ENCODE peak calls at places on chromosome 6, in five cellular contexts. Q is fibroblast of lung, F is DND-41, N is GM23248, P is IMR-90. H is an unnamed sample.

GRCh38 chr6:5997420-5998093 is 9.2 kb downstream of the NRN1 start:
- DNase-seq in N (peak; percentile 79), P (no peak), Q (no peak), F (no peak), H (peak; percentile 54)

GRCh38 chr6:65468307-65468706 is 238.7 kb downstream of the EYS start:
- DNase-seq in F (no peak), N (no peak), P (no peak), Q (no peak), H (no peak)

GRCh38 chr6:48736486-48737206 is 625.6 kb upstream of the PTCHD4 start:
- DNase-seq in N (peak; percentile 88), P (peak; percentile 90), Q (peak; percentile 88), F (no peak), H (no peak)

GRCh38 chr6:33477864-33478263 is 23.5 kb downstream of the ZBTB9 start:
- DNase-seq in P (no peak), Q (no peak), N (no peak), F (no peak), H (no peak)

GRCh38 chr6:105844275-105844848 is 241.8 kb upstream of the PRDM1 start:
- DNase-seq in P (peak; percentile 28), F (no peak), Q (peak; percentile 69), N (peak; percentile 33), H (no peak)

GRCh38 chr6:106477790-106478189 is 117.3 kb downstream of the CRYBG1 start:
- DNase-seq in N (no peak), Q (no peak), P (no peak), F (peak; percentile 42), H (no peak)

GRCh38 chr6:120965814-120966213 is 368.5 kb downstream of the TBC1D32 start:
- DNase-seq in F (no peak), P (no peak), Q (no peak), N (no peak), H (no peak)

GRCh38 chr6:87182321-87182720 is 27.0 kb downstream of the ZNF292 start:
- DNase-seq in P (no peak), F (no peak), N (no peak), Q (no peak), H (no peak)

GRCh38 chr6:13488015-13488895 is 855 bp upstream of the GFOD1 start:
- DNase-seq in F (no peak), N (peak; percentile 57), P (peak; percentile 40), Q (peak; percentile 63), H (no peak)

GRCh38 chr6:169097336-169098052 is 156.2 kb downstream of the THBS2 start:
- DNase-seq in F (no peak), Q (peak; percentile 96), N (peak; percentile 97), P (peak; percentile 99), H (no peak)

GRCh38 chr6:155177369-155177961 is 86.3 kb upstream of the CLDN20 start:
- DNase-seq in P (peak; percentile 76), Q (peak; percentile 85), F (peak; percentile 36), N (peak; percentile 78), H (peak; percentile 37)

GRCh38 chr6:170462366-170463020 is 90.6 kb downstream of the PSMB1 start:
- DNase-seq in N (no peak), P (no peak), Q (no peak), F (no peak), H (no peak)

GRCh38 chr6:147201885-147202515 is 2.2 kb upstream of the STXBP5 start:
- DNase-seq in P (peak; percentile 21), F (no peak), Q (peak; percentile 45), N (peak; percentile 22), H (no peak)

GRCh38 chr6:33170176-33171095 is 21.8 kb downstream of the COL11A2 start:
- DNase-seq in Q (no peak), N (peak; percentile 14), F (no peak), P (no peak), H (no peak)

GRCh38 chr6:47440722-47441121 is 36.9 kb upstream of the CD2AP start:
- DNase-seq in P (no peak), N (no peak), Q (no peak), F (no peak), H (peak; percentile 46)

GRCh38 chr6:53112404-53112803 is 36.2 kb downstream of the GCM1 start:
- DNase-seq in P (no peak), N (no peak), F (no peak), Q (no peak), H (peak; percentile 71)

GRCh38 chr6:5996701-5997419 is 9.9 kb downstream of the NRN1 start:
- DNase-seq in Q (no peak), F (peak; percentile 47), N (peak; percentile 84), P (peak; percentile 9), H (no peak)

GRCh38 chr6:104566411-104566810 is 293.3 kb downstream of the HACE1 start:
- DNase-seq in Q (no peak), N (peak; percentile 0), F (no peak), P (no peak), H (no peak)

GRCh38 chr6:139625998-139626975 is 251.8 kb upstream of the CITED2 start:
- DNase-seq in F (no peak), N (peak; percentile 43), P (no peak), Q (peak; percentile 26), H (no peak)

GRCh38 chr6:69704916-69705315 is 91.9 kb downstream of the LMBRD1 start:
- DNase-seq in Q (no peak), P (no peak), N (no peak), F (no peak), H (no peak)

GRCh38 chr6:79334674-79335073 is 100.2 kb upstream of the HMGN3 start:
- DNase-seq in N (peak; percentile 26), F (no peak), Q (peak; percentile 68), P (no peak), H (no peak)

GRCh38 chr6:36227379-36228344 is 31.1 kb downstream of the BRPF3 start:
- DNase-seq in P (no peak), N (no peak), F (no peak), Q (no peak), H (no peak)

GRCh38 chr6:113172531-113172966 is 684.6 kb upstream of the MARCKS start:
- DNase-seq in P (no peak), Q (peak; percentile 24), N (no peak), F (no peak), H (no peak)

GRCh38 chr6:136586295-136586694 is 36.1 kb upstream of the MAP7 start:
- DNase-seq in P (peak; percentile 98), Q (peak; percentile 98), F (no peak), N (peak; percentile 91), H (no peak)

GRCh38 chr6:158569036-158569435 is 9.1 kb downstream of the TMEM181 start:
- DNase-seq in P (no peak), F (no peak), Q (no peak), N (no peak), H (no peak)
- H4K20me1 ChIP-seq in P (peaks cover 86% of the 10 kb centered on the region), F (peaks cover 81% of the 10 kb centered on the region), Q (peaks cover 6% of the 10 kb centered on the region), N (no peaks in the 10 kb centered on the region), H (no peaks in the 10 kb centered on the region)

GRCh38 chr6:20448828-20449227 is 47.1 kb downstream of the E2F3 start:
- DNase-seq in N (no peak), Q (no peak), P (no peak), F (no peak), H (no peak)

GRCh38 chr6:20455175-20456075 is 53.7 kb downstream of the E2F3 start:
- DNase-seq in Q (peak; percentile 21), P (peak; percentile 57), F (no peak), N (peak; percentile 38), H (no peak)

GRCh38 chr6:20459682-20460081 is 58.0 kb downstream of the E2F3 start:
- DNase-seq in F (no peak), N (no peak), Q (no peak), P (no peak), H (no peak)

GRCh38 chr6:20458051-20458894 is 56.6 kb downstream of the E2F3 start:
- DNase-seq in N (no peak), F (no peak), P (no peak), Q (no peak), H (no peak)

DNA sequence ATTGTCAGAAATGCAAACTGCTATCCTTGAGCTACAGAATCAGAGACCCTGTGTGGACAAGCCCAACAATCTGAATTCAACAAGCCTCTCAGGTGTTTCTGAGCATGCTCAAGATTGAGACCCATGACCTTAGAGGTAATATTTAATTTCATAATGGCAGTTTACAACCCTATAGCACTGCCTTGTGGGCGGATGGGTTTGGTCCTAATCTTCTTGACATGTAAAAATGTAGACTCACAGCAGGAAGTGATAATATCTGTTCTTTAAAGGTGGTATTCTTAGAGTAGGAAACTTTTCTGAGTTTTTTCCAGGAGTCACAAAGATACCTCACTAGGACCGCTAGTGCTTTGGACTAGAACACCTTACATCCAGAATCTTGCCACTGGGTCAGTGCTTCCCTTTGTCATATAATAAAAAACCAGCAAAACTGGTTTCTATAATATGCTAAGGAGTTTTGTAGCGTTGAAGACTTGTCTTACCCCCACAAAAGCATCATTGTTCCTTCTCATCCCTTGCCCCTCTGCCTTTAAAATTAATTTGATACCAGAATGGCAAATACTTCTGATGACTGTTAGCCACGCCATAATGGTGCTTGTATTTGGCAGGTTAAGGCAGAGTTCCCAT is 52.6 kb downstream of the E2F3 start:
- DNase-seq in N (no peak), Q (no peak), P (no peak), F (no peak), H (no peak)
- H4K20me1 ChIP-seq in N (peaks cover 4% of the 10 kb centered on the region), Q (peaks cover 4% of the 10 kb centered on the region), P (peaks cover 61% of the 10 kb centered on the region), F (peaks cover 76% of the 10 kb centered on the region), H (no peaks in the 10 kb centered on the region)

DNA sequence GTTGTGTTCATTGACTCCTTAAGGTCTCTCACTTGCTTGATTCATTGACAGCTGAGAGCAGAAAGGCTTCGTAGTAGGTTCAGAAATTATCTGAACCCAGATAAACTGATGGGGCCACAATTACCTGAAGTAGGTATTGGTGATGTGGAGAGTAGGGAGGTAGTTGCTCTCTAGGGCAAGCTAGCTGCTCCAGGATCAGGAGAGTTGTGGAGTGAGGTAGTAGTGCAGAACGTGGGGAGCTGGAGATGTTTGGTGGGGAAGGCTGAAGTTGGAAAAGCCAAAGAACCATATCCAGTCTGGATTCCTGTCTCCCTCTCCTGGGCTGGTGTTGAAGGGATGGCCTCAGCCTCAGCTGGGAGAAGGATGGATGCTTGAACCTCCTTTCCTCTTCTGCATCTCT is 15.9 kb downstream of the TJAP1 start:
- DNase-seq in F (no peak), P (no peak), N (no peak), Q (no peak), H (no peak)
- H4K20me1 ChIP-seq in F (peaks cover 29% of the 10 kb centered on the region), P (peaks cover 31% of the 10 kb centered on the region), N (no peaks in the 10 kb centered on the region), Q (no peaks in the 10 kb centered on the region), H (no peaks in the 10 kb centered on the region)

GRCh38 chr6:12084681-12085080 is 72.6 kb downstream of the HIVEP1 start:
- DNase-seq in N (no peak), F (no peak), Q (no peak), P (no peak), H (no peak)

GRCh38 chr6:12078014-12078413 is 65.9 kb downstream of the HIVEP1 start:
- DNase-seq in P (no peak), N (no peak), Q (no peak), F (no peak), H (no peak)

GRCh38 chr6:12082368-12082767 is 70.3 kb downstream of the HIVEP1 start:
- DNase-seq in P (no peak), F (no peak), Q (no peak), N (no peak), H (no peak)

GRCh38 chr6:12081776-12082175 is 69.7 kb downstream of the HIVEP1 start:
- DNase-seq in N (no peak), Q (no peak), F (no peak), P (no peak), H (no peak)

DNA sequence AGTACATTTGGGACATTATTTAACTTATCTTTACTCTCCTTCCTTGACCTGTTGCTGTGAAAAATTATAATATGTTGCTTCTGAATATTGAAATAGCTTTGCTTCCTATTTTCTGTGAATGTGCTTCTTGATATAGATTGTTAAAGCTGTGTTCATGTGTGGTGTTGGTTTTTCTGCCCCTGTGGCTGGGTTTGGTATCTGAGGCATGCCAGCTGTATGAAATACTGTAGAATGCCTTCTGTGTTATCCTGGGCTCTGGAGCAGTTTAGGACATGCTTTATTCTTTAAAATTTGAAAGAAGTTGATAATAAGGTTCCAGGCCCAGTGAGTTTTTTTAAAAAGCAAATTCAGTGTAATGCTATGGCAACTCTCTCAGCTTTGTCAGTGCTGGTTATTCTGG is 71.7 kb downstream of the HIVEP1 start:
- DNase-seq in Q (no peak), F (no peak), N (peak; percentile 19), P (no peak), H (no peak)
- H4K20me1 ChIP-seq in Q (no peaks in the 10 kb centered on the region), F (peaks cover 2% of the 10 kb centered on the region), N (no peaks in the 10 kb centered on the region), P (peaks cover 14% of the 10 kb centered on the region), H (no peaks in the 10 kb centered on the region)